ENCODE peak calls at places on chromosomes 11 and 22, in nine cellular contexts. One of them, this sample, is unnamed.

GRCh38 chr11:8917157-8917820 is 6.3 kb downstream of the AKIP1 start:
- DNase-seq in foreskin fibroblast: peak
- DNase-seq in T1000: no peak
- DNase-seq in fibroblast of the aortic adventitia: peak
- DNase-seq in H7: peak
- DNase-seq in fibroblast of pulmonary artery: peak
- DNase-seq in GM12865: no peak
- DNase-seq in stimulated activated CD4-positive, alpha-beta T cell treated with anti-CD3 and anti-CD28 coated beads, Interleukin-1b, Interleukin-23, amount 100 ng/mL, for 1 hour: no peak
- DNase-seq in stimulated activated CD8-positive, alpha-beta memory T cell treated with anti-CD3 and anti-CD28 coated beads, Interleukin-2, amount 100 ng/mL, for 48 hours: no peak
- DNase-seq in this sample: no peak

GRCh38 chr11:83284501-83285051 is 1.6 kb downstream of the CCDC90B start:
- DNase-seq in foreskin fibroblast: no peak
- DNase-seq in T1000: no peak
- DNase-seq in fibroblast of the aortic adventitia: no peak
- DNase-seq in H7: no peak
- DNase-seq in fibroblast of pulmonary artery: no peak
- DNase-seq in GM12865: no peak
- DNase-seq in stimulated activated CD4-positive, alpha-beta T cell treated with anti-CD3 and anti-CD28 coated beads, Interleukin-1b, Interleukin-23, amount 100 ng/mL, for 1 hour: no peak
- DNase-seq in stimulated activated CD8-positive, alpha-beta memory T cell treated with anti-CD3 and anti-CD28 coated beads, Interleukin-2, amount 100 ng/mL, for 48 hours: no peak
- DNase-seq in this sample: no peak

GRCh38 chr11:36775157-36775556 is 177.1 kb upstream of the RAG2 start:
- DNase-seq in foreskin fibroblast: peak
- DNase-seq in T1000: peak
- DNase-seq in fibroblast of the aortic adventitia: no peak
- DNase-seq in H7: no peak
- DNase-seq in fibroblast of pulmonary artery: no peak
- DNase-seq in GM12865: no peak
- DNase-seq in stimulated activated CD4-positive, alpha-beta T cell treated with anti-CD3 and anti-CD28 coated beads, Interleukin-1b, Interleukin-23, amount 100 ng/mL, for 1 hour: no peak
- DNase-seq in stimulated activated CD8-positive, alpha-beta memory T cell treated with anti-CD3 and anti-CD28 coated beads, Interleukin-2, amount 100 ng/mL, for 48 hours: no peak
- DNase-seq in this sample: no peak

GRCh38 chr11:131486937-131487336 is 116.5 kb downstream of the NTM start:
- DNase-seq in foreskin fibroblast: no peak
- DNase-seq in T1000: no peak
- DNase-seq in fibroblast of the aortic adventitia: no peak
- DNase-seq in H7: no peak
- DNase-seq in fibroblast of pulmonary artery: no peak
- DNase-seq in GM12865: no peak
- DNase-seq in stimulated activated CD4-positive, alpha-beta T cell treated with anti-CD3 and anti-CD28 coated beads, Interleukin-1b, Interleukin-23, amount 100 ng/mL, for 1 hour: no peak
- DNase-seq in stimulated activated CD8-positive, alpha-beta memory T cell treated with anti-CD3 and anti-CD28 coated beads, Interleukin-2, amount 100 ng/mL, for 48 hours: no peak
- DNase-seq in this sample: no peak

GRCh38 chr11:34639545-34639944 is 18.7 kb downstream of the EHF start:
- DNase-seq in foreskin fibroblast: no peak
- DNase-seq in T1000: no peak
- DNase-seq in fibroblast of the aortic adventitia: no peak
- DNase-seq in H7: no peak
- DNase-seq in fibroblast of pulmonary artery: no peak
- DNase-seq in GM12865: no peak
- DNase-seq in stimulated activated CD4-positive, alpha-beta T cell treated with anti-CD3 and anti-CD28 coated beads, Interleukin-1b, Interleukin-23, amount 100 ng/mL, for 1 hour: no peak
- DNase-seq in stimulated activated CD8-positive, alpha-beta memory T cell treated with anti-CD3 and anti-CD28 coated beads, Interleukin-2, amount 100 ng/mL, for 48 hours: no peak
- DNase-seq in this sample: no peak

GRCh38 chr11:46331653-46331984 is 15.6 kb upstream of the DGKZ start:
- DNase-seq in foreskin fibroblast: no peak
- DNase-seq in T1000: no peak
- DNase-seq in fibroblast of the aortic adventitia: no peak
- DNase-seq in H7: no peak
- DNase-seq in fibroblast of pulmonary artery: no peak
- DNase-seq in GM12865: no peak
- DNase-seq in stimulated activated CD4-positive, alpha-beta T cell treated with anti-CD3 and anti-CD28 coated beads, Interleukin-1b, Interleukin-23, amount 100 ng/mL, for 1 hour: no peak
- DNase-seq in stimulated activated CD8-positive, alpha-beta memory T cell treated with anti-CD3 and anti-CD28 coated beads, Interleukin-2, amount 100 ng/mL, for 48 hours: no peak
- DNase-seq in this sample: no peak

GRCh38 chr11:940496-941135 is 14.9 kb downstream of the AP2A2 start:
- DNase-seq in foreskin fibroblast: no peak
- DNase-seq in T1000: no peak
- DNase-seq in fibroblast of the aortic adventitia: no peak
- DNase-seq in H7: peak
- DNase-seq in fibroblast of pulmonary artery: no peak
- DNase-seq in GM12865: no peak
- DNase-seq in stimulated activated CD4-positive, alpha-beta T cell treated with anti-CD3 and anti-CD28 coated beads, Interleukin-1b, Interleukin-23, amount 100 ng/mL, for 1 hour: no peak
- DNase-seq in stimulated activated CD8-positive, alpha-beta memory T cell treated with anti-CD3 and anti-CD28 coated beads, Interleukin-2, amount 100 ng/mL, for 48 hours: no peak
- DNase-seq in this sample: no peak

GRCh38 chr11:77198440-77198849 is 70.4 kb downstream of the MYO7A start:
- DNase-seq in foreskin fibroblast: no peak
- DNase-seq in T1000: no peak
- DNase-seq in fibroblast of the aortic adventitia: no peak
- DNase-seq in H7: peak
- DNase-seq in fibroblast of pulmonary artery: peak
- DNase-seq in GM12865: peak
- DNase-seq in stimulated activated CD4-positive, alpha-beta T cell treated with anti-CD3 and anti-CD28 coated beads, Interleukin-1b, Interleukin-23, amount 100 ng/mL, for 1 hour: no peak
- DNase-seq in stimulated activated CD8-positive, alpha-beta memory T cell treated with anti-CD3 and anti-CD28 coated beads, Interleukin-2, amount 100 ng/mL, for 48 hours: peak
- DNase-seq in this sample: no peak

GRCh38 chr22:49883294-49883640 is 29.6 kb downstream of the ZBED4 start:
- DNase-seq in foreskin fibroblast: peak
- DNase-seq in T1000: no peak
- DNase-seq in fibroblast of the aortic adventitia: peak
- DNase-seq in H7: no peak
- DNase-seq in fibroblast of pulmonary artery: peak
- DNase-seq in GM12865: no peak
- DNase-seq in stimulated activated CD4-positive, alpha-beta T cell treated with anti-CD3 and anti-CD28 coated beads, Interleukin-1b, Interleukin-23, amount 100 ng/mL, for 1 hour: no peak
- DNase-seq in stimulated activated CD8-positive, alpha-beta memory T cell treated with anti-CD3 and anti-CD28 coated beads, Interleukin-2, amount 100 ng/mL, for 48 hours: no peak
- DNase-seq in this sample: no peak

GRCh38 chr22:46963672-46964545 is 201.5 kb downstream of the TBC1D22A start:
- DNase-seq in foreskin fibroblast: no peak
- DNase-seq in T1000: no peak
- DNase-seq in fibroblast of the aortic adventitia: no peak
- DNase-seq in H7: no peak
- DNase-seq in fibroblast of pulmonary artery: no peak
- DNase-seq in GM12865: no peak
- DNase-seq in stimulated activated CD4-positive, alpha-beta T cell treated with anti-CD3 and anti-CD28 coated beads, Interleukin-1b, Interleukin-23, amount 100 ng/mL, for 1 hour: no peak
- DNase-seq in stimulated activated CD8-positive, alpha-beta memory T cell treated with anti-CD3 and anti-CD28 coated beads, Interleukin-2, amount 100 ng/mL, for 48 hours: no peak
- DNase-seq in this sample: no peak

GRCh38 chr11:110199184-110199981 is 97.0 kb downstream of the RDX start:
- DNase-seq in foreskin fibroblast: peak
- DNase-seq in T1000: no peak
- DNase-seq in fibroblast of the aortic adventitia: peak
- DNase-seq in H7: no peak
- DNase-seq in fibroblast of pulmonary artery: peak
- DNase-seq in GM12865: no peak
- DNase-seq in stimulated activated CD4-positive, alpha-beta T cell treated with anti-CD3 and anti-CD28 coated beads, Interleukin-1b, Interleukin-23, amount 100 ng/mL, for 1 hour: no peak
- DNase-seq in stimulated activated CD8-positive, alpha-beta memory T cell treated with anti-CD3 and anti-CD28 coated beads, Interleukin-2, amount 100 ng/mL, for 48 hours: no peak
- DNase-seq in this sample: no peak